ENCODE peak calls at places on chromosomes 5 and 9, in eight cellular contexts. A, L, S, I, B, H, T and X are unnamed samples.

GRCh38 chr9:14633148-14633547 is 60.1 kb downstream of the ZDHHC21 start:
- DNase-seq in A (no peak), L (no peak), S (no peak), I (no peak), B (no peak), H (no peak), T (no peak), X (peak; percentile 47)

GRCh38 chr5:133035224-133035623 is 8.9 kb upstream of the ZCCHC10 start:
- DNase-seq in A (no peak), L (no peak), S (no peak), I (no peak), B (no peak), H (no peak), T (no peak), X (no peak)

GRCh38 chr5:14208071-14209021 is 65.2 kb downstream of the TRIO start:
- DNase-seq in A (no peak), L (no peak), S (peak; percentile 94), I (no peak), B (peak; percentile 28), H (peak; percentile 42), T (no peak), X (no peak)

GRCh38 chr5:60633336-60633735 is 66.6 kb downstream of the DEPDC1B start:
- DNase-seq in A (no peak), L (no peak), S (peak; percentile 84), I (no peak), B (no peak), H (peak; percentile 82), T (no peak), X (no peak)

GRCh38 chr5:145965804-145966203 is 29.4 kb downstream of the SH3RF2 start:
- DNase-seq in A (no peak), L (no peak), S (peak; percentile 12), I (no peak), B (no peak), H (no peak), T (no peak), X (no peak)

GRCh38 chr5:72314571-72315172 is 5.4 kb downstream of the MRPS27 start:
- DNase-seq in A (peak; percentile 28), L (no peak), S (peak; percentile 73), I (no peak), B (peak; percentile 57), H (peak; percentile 10), T (no peak), X (no peak)

GRCh38 chr5:56264417-56265025 is 31.4 kb upstream of the ANKRD55 start:
- DNase-seq in A (peak; percentile 66), L (no peak), S (peak; percentile 75), I (no peak), B (peak; percentile 80), H (peak; percentile 40), T (peak; percentile 7), X (peak; percentile 79)

GRCh38 chr5:153517105-153517700 is 26.7 kb downstream of the GRIA1 start:
- DNase-seq in A (peak; percentile 70), L (no peak), S (no peak), I (no peak), B (no peak), H (no peak), T (no peak), X (peak; percentile 30)

GRCh38 chr5:122371511-122372151 is 59.6 kb downstream of the SNCAIP start:
- DNase-seq in A (no peak), L (no peak), S (no peak), I (no peak), B (no peak), H (no peak), T (no peak), X (no peak)

GRCh38 chr9:31908158-31908890 is 476.1 kb upstream of the ACO1 start:
- DNase-seq in A (no peak), L (no peak), S (peak; percentile 8), I (no peak), B (peak; percentile 39), H (no peak), T (no peak), X (no peak)

GRCh38 chr5:124461110-124461509 is 285.3 kb downstream of the ZNF608 start:
- DNase-seq in A (no peak), L (no peak), S (no peak), I (no peak), B (no peak), H (no peak), T (no peak), X (no peak)

GRCh38 chr9:115135786-115136185 is 17.8 kb upstream of the TNC start:
- DNase-seq in A (no peak), L (no peak), S (peak; percentile 59), I (no peak), B (no peak), H (no peak), T (no peak), X (no peak)

GRCh38 chr5:154761062-154761740 is 6.0 kb downstream of the LARP1 start:
- DNase-seq in A (no peak), L (no peak), S (no peak), I (no peak), B (no peak), H (no peak), T (no peak), X (no peak)

GRCh38 chr9:104992696-104993095 is 64.7 kb upstream of the ABCA1 start:
- DNase-seq in A (no peak), L (no peak), S (peak; percentile 53), I (no peak), B (no peak), H (no peak), T (no peak), X (no peak)

GRCh38 chr5:179772355-179772754 is 21.4 kb upstream of the LTC4S start:
- DNase-seq in A (no peak), L (no peak), S (no peak), I (peak; percentile 2), B (no peak), H (no peak), T (no peak), X (no peak)

GRCh38 chr5:17186271-17186670 is 31.2 kb upstream of the BASP1 start:
- DNase-seq in A (no peak), L (no peak), S (no peak), I (no peak), B (no peak), H (no peak), T (no peak), X (no peak)

GRCh38 chr9:131875828-131876485 is 136.1 kb upstream of the RAPGEF1 start:
- DNase-seq in A (no peak), L (no peak), S (peak; percentile 71), I (peak; percentile 36), B (no peak), H (peak; percentile 37), T (no peak), X (no peak)

GRCh38 chr9:71567890-71568289 is 200.4 kb downstream of the CEMIP2 start:
- DNase-seq in A (no peak), L (no peak), S (no peak), I (no peak), B (no peak), H (no peak), T (no peak), X (no peak)

GRCh38 chr9:82281066-82281465 is 292.5 kb downstream of the SPATA31D1 start:
- DNase-seq in A (no peak), L (no peak), S (peak; percentile 21), I (no peak), B (no peak), H (no peak), T (no peak), X (no peak)

GRCh38 chr9:438066-438465 is 223.4 kb downstream of the DOCK8 start:
- DNase-seq in A (no peak), L (no peak), S (peak; percentile 41), I (no peak), B (no peak), H (peak; percentile 7), T (no peak), X (no peak)

GRCh38 chr5:36836831-36837230 is 39.7 kb upstream of the NIPBL start:
- DNase-seq in A (no peak), L (no peak), S (no peak), I (no peak), B (no peak), H (no peak), T (no peak), X (no peak)

GRCh38 chr5:3597727-3598082 is 2.1 kb downstream of the IRX1 start:
- DNase-seq in A (no peak), L (no peak), S (peak; percentile 15), I (no peak), B (no peak), H (peak; percentile 40), T (no peak), X (no peak)

GRCh38 chr5:68114641-68115040 is 100.9 kb upstream of the PIK3R1 start:
- DNase-seq in A (no peak), L (no peak), S (peak; percentile 95), I (no peak), B (no peak), H (peak; percentile 85), T (no peak), X (no peak)

GRCh38 chr9:126027566-126027965 is 280.4 kb downstream of the PBX3 start:
- DNase-seq in A (no peak), L (no peak), S (no peak), I (no peak), B (no peak), H (no peak), T (no peak), X (no peak)

GRCh38 chr5:173568128-173568527 is 48.3 kb downstream of the BOD1 start:
- DNase-seq in A (no peak), L (no peak), S (no peak), I (no peak), B (no peak), H (no peak), T (no peak), X (no peak)

GRCh38 chr9:6644346-6645152 is 980 bp downstream of the GLDC start:
- DNase-seq in A (no peak), L (no peak), S (no peak), I (no peak), B (no peak), H (no peak), T (no peak), X (no peak)

GRCh38 chr9:87255437-87256155 is 242.1 kb upstream of the DAPK1 start:
- DNase-seq in A (no peak), L (no peak), S (no peak), I (no peak), B (no peak), H (peak; percentile 41), T (no peak), X (no peak)

GRCh38 chr5:123543438-123543837 is 31.5 kb downstream of the CSNK1G3 start:
- DNase-seq in A (no peak), L (no peak), S (no peak), I (no peak), B (no peak), H (no peak), T (no peak), X (no peak)

GRCh38 chr9:102795532-102795931 is 199.6 kb upstream of the CYLC2 start:
- DNase-seq in A (no peak), L (no peak), S (no peak), I (no peak), B (no peak), H (no peak), T (no peak), X (no peak)

GRCh38 chr5:62692946-62693713 is 114.5 kb downstream of the LRRC70 start:
- DNase-seq in A (no peak), L (no peak), S (no peak), I (no peak), B (no peak), H (no peak), T (no peak), X (no peak)

GRCh38 chr9:134132208-134132870 is 3.5 kb upstream of the WDR5 start:
- DNase-seq in A (no peak), L (no peak), S (no peak), I (no peak), B (no peak), H (no peak), T (no peak), X (no peak)